ENCODE peak calls at places on chromosome 3, in five cellular contexts. One of them, this sample, is unnamed.

GRCh38 chr3:189641776-189642175 is 10.6 kb downstream of the TP63 start:
- DNase-seq in RKO: no peak
- DNase-seq in GM19239: no peak
- DNase-seq in ureter: no peak
- DNase-seq in activated CD4-positive, alpha-beta T cell treated with anti-CD3 and anti-CD28 coated beads, Interleukin-2, amount 50 U/mL, for 24 hours: no peak
- DNase-seq in this sample: peak; percentile 1

GRCh38 chr3:145411605-145412004 is 749.4 kb downstream of the PLOD2 start:
- DNase-seq in ureter: no peak
- DNase-seq in GM19239: no peak
- DNase-seq in RKO: no peak
- DNase-seq in activated CD4-positive, alpha-beta T cell treated with anti-CD3 and anti-CD28 coated beads, Interleukin-2, amount 50 U/mL, for 24 hours: no peak
- DNase-seq in this sample: no peak

GRCh38 chr3:11774296-11774877 is 72.3 kb downstream of the TAMM41 start:
- DNase-seq in ureter: peak; percentile 55
- DNase-seq in RKO: peak; percentile 71
- DNase-seq in GM19239: no peak
- DNase-seq in activated CD4-positive, alpha-beta T cell treated with anti-CD3 and anti-CD28 coated beads, Interleukin-2, amount 50 U/mL, for 24 hours: no peak
- DNase-seq in this sample: peak; percentile 41

GRCh38 chr3:140176526-140176925 is 241.5 kb downstream of the CLSTN2 start:
- DNase-seq in RKO: no peak
- DNase-seq in ureter: no peak
- DNase-seq in GM19239: no peak
- DNase-seq in activated CD4-positive, alpha-beta T cell treated with anti-CD3 and anti-CD28 coated beads, Interleukin-2, amount 50 U/mL, for 24 hours: no peak
- DNase-seq in this sample: no peak

GRCh38 chr3:66496731-66497130 is 4.1 kb downstream of the LRIG1 start:
- DNase-seq in ureter: no peak
- DNase-seq in activated CD4-positive, alpha-beta T cell treated with anti-CD3 and anti-CD28 coated beads, Interleukin-2, amount 50 U/mL, for 24 hours: no peak
- DNase-seq in RKO: no peak
- DNase-seq in GM19239: no peak
- DNase-seq in this sample: no peak

GRCh38 chr3:9787714-9788113 is 4.6 kb downstream of the TADA3 start:
- DNase-seq in GM19239: no peak
- DNase-seq in activated CD4-positive, alpha-beta T cell treated with anti-CD3 and anti-CD28 coated beads, Interleukin-2, amount 50 U/mL, for 24 hours: no peak
- DNase-seq in RKO: no peak
- DNase-seq in ureter: no peak
- DNase-seq in this sample: no peak

GRCh38 chr3:115623414-115623868 is at the start of gene GAP43:
- DNase-seq in activated CD4-positive, alpha-beta T cell treated with anti-CD3 and anti-CD28 coated beads, Interleukin-2, amount 50 U/mL, for 24 hours: no peak
- DNase-seq in GM19239: no peak
- DNase-seq in ureter: peak; percentile 45
- DNase-seq in RKO: no peak
- DNase-seq in this sample: no peak

GRCh38 chr3:197367081-197367780 is 68.8 kb upstream of the DLG1 start:
- DNase-seq in ureter: no peak
- DNase-seq in RKO: no peak
- DNase-seq in GM19239: no peak
- DNase-seq in activated CD4-positive, alpha-beta T cell treated with anti-CD3 and anti-CD28 coated beads, Interleukin-2, amount 50 U/mL, for 24 hours: no peak
- DNase-seq in this sample: no peak

GRCh38 chr3:61632568-61633175 is 71.3 kb downstream of the PTPRG start:
- DNase-seq in ureter: no peak
- DNase-seq in RKO: no peak
- DNase-seq in activated CD4-positive, alpha-beta T cell treated with anti-CD3 and anti-CD28 coated beads, Interleukin-2, amount 50 U/mL, for 24 hours: no peak
- DNase-seq in GM19239: no peak
- DNase-seq in this sample: no peak

GRCh38 chr3:57557088-57557537 is 1.0 kb downstream of the PDE12 start:
- DNase-seq in RKO: peak; percentile 72
- DNase-seq in GM19239: peak; percentile 20
- DNase-seq in ureter: no peak
- DNase-seq in activated CD4-positive, alpha-beta T cell treated with anti-CD3 and anti-CD28 coated beads, Interleukin-2, amount 50 U/mL, for 24 hours: no peak
- DNase-seq in this sample: peak; percentile 24

GRCh38 chr3:24968076-24968475 is 460.0 kb upstream of the RARB start:
- DNase-seq in RKO: no peak
- DNase-seq in GM19239: no peak
- DNase-seq in activated CD4-positive, alpha-beta T cell treated with anti-CD3 and anti-CD28 coated beads, Interleukin-2, amount 50 U/mL, for 24 hours: no peak
- DNase-seq in ureter: no peak
- DNase-seq in this sample: no peak

GRCh38 chr3:178768072-178768864 is 232.0 kb downstream of the KCNMB2 start:
- DNase-seq in GM19239: no peak
- DNase-seq in ureter: no peak
- DNase-seq in activated CD4-positive, alpha-beta T cell treated with anti-CD3 and anti-CD28 coated beads, Interleukin-2, amount 50 U/mL, for 24 hours: no peak
- DNase-seq in RKO: no peak
- DNase-seq in this sample: no peak

GRCh38 chr3:149969110-149969944 is 1.4 kb downstream of the PFN2 start:
- DNase-seq in activated CD4-positive, alpha-beta T cell treated with anti-CD3 and anti-CD28 coated beads, Interleukin-2, amount 50 U/mL, for 24 hours: no peak
- DNase-seq in GM19239: no peak
- DNase-seq in RKO: peak; percentile 82
- DNase-seq in ureter: peak; percentile 54
- DNase-seq in this sample: no peak

GRCh38 chr3:111303760-111304159 is 232.1 kb downstream of the NECTIN3 start:
- DNase-seq in GM19239: no peak
- DNase-seq in activated CD4-positive, alpha-beta T cell treated with anti-CD3 and anti-CD28 coated beads, Interleukin-2, amount 50 U/mL, for 24 hours: no peak
- DNase-seq in RKO: no peak
- DNase-seq in ureter: no peak
- DNase-seq in this sample: no peak

This sample was measured in NAMALWA.